ENCODE peak calls at places on chromosomes 7 and 10, in eight cellular contexts. D is SW480, N is Ammon's horn, O is ovary, T is cerebellum, J is Karpas-422, A is IMR-90, G is ureter. X is an unnamed sample.

GRCh38 chr7:121714559-121715303 is 158.2 kb upstream of the PTPRZ1 start:
- DNase-seq in D (peak; percentile 85), N (no peak), O (no peak), T (no peak), J (no peak), A (no peak), G (no peak), X (no peak)

GRCh38 chr10:19888061-19888660 is 71.9 kb downstream of the PLXDC2 start:
- DNase-seq in D (no peak), N (no peak), O (no peak), T (no peak), J (no peak), A (no peak), G (no peak), X (no peak)

GRCh38 chr10:113520606-113521481 is 32.0 kb upstream of the HABP2 start:
- DNase-seq in D (peak; percentile 59), N (peak; percentile 81), O (peak; percentile 75), T (peak; percentile 27), J (peak; percentile 85), A (peak; percentile 70), G (peak; percentile 76), X (peak; percentile 87)

GRCh38 chr7:43872401-43873165 is 3.3 kb upstream of the MRPS24 start:
- DNase-seq in D (no peak), N (peak; percentile 48), O (peak; percentile 59), T (peak; percentile 43), J (no peak), A (peak; percentile 92), G (no peak), X (no peak)

GRCh38 chr7:46296526-46296925 is 375.5 kb upstream of the IGFBP3 start:
- DNase-seq in D (no peak), N (no peak), O (no peak), T (no peak), J (no peak), A (no peak), G (no peak), X (no peak)

GRCh38 chr7:114941692-114942091 is 19.8 kb downstream of the MDFIC start:
- DNase-seq in D (no peak), N (no peak), O (no peak), T (no peak), J (no peak), A (no peak), G (no peak), X (no peak)

GRCh38 chr7:77427996-77428603 is 12.0 kb upstream of the GSAP start:
- DNase-seq in D (peak; percentile 67), N (no peak), O (no peak), T (no peak), J (no peak), A (peak; percentile 78), G (no peak), X (no peak)

GRCh38 chr10:96618648-96619047 is 31.8 kb upstream of the TM9SF3 start:
- DNase-seq in D (no peak), N (peak; percentile 83), O (peak; percentile 71), T (peak; percentile 26), J (no peak), A (no peak), G (no peak), X (no peak)

GRCh38 chr7:127550247-127550646 is 35.1 kb downstream of the GCC1 start:
- DNase-seq in D (peak; percentile 9), N (no peak), O (no peak), T (no peak), J (no peak), A (no peak), G (no peak), X (no peak)

GRCh38 chr10:4498763-4499251 is 327.2 kb upstream of the AKR1E2 start:
- DNase-seq in D (no peak), N (peak; percentile 61), O (no peak), T (peak; percentile 74), J (no peak), A (peak; percentile 94), G (no peak), X (no peak)